ENCODE peak calls at places on chromosomes 5 and 9, in ten cellular contexts. E is ELR, U is left cardiac atrium, V is cardiac fibroblast, H is HAP-1, J is germinal center, C is endothelial cell, P is Panc1, A is glutamatergic neuron, B is T-helper 2 cell. G is an unnamed sample.
A peak's percentile ranks its signal among the peaks of the same experiment; 100 is the strongest.

GRCh38 chr9:124559871-124560270 is 52.7 kb upstream of the NR5A1 start:
- DNase-seq in E (peak; percentile 66), U (no peak), V (peak; percentile 27), H (no peak), J (no peak), C (no peak), P (no peak), A (no peak), B (no peak), G (no peak)

GRCh38 chr5:145847499-145848497 is 12.7 kb upstream of the PRELID2 start:
- DNase-seq in E (peak; percentile 95), U (no peak), V (peak; percentile 90), H (no peak), J (no peak), C (no peak), P (no peak), A (no peak), B (no peak), G (peak; percentile 79)

GRCh38 chr9:97307500-97308163 is at the start of gene CCDC180:
- DNase-seq in E (no peak), U (peak; percentile 51), V (peak; percentile 43), H (no peak), J (no peak), C (no peak), P (no peak), A (no peak), B (no peak), G (no peak)

GRCh38 chr5:135120951-135121350 is 86.9 kb upstream of the PITX1 start:
- DNase-seq in E (no peak), U (no peak), V (no peak), H (no peak), J (no peak), C (peak; percentile 23), P (no peak), A (no peak), B (no peak), G (no peak)

GRCh38 chr5:1770443-1770802 is 29.2 kb downstream of the MRPL36 start:
- DNase-seq in E (no peak), U (no peak), V (no peak), H (no peak), J (no peak), C (no peak), P (no peak), A (no peak), B (no peak), G (no peak)

GRCh38 chr9:88991066-88992030 is at the start of gene S1PR3:
- DNase-seq in E (peak; percentile 68), U (peak; percentile 75), V (peak; percentile 60), H (no peak), J (peak; percentile 13), C (peak; percentile 64), P (no peak), A (peak; percentile 64), B (no peak), G (peak; percentile 80)

GRCh38 chr5:166367391-166367790 is 1924.1 kb upstream of the WWC1 start:
- DNase-seq in E (no peak), U (no peak), V (no peak), H (no peak), J (no peak), C (no peak), P (no peak), A (no peak), B (no peak), G (no peak)

GRCh38 chr9:96453625-96454024 is 3.7 kb downstream of the HABP4 start:
- DNase-seq in E (peak; percentile 62), U (no peak), V (peak; percentile 56), H (peak; percentile 19), J (no peak), C (no peak), P (no peak), A (no peak), B (no peak), G (peak; percentile 72)

GRCh38 chr9:119834064-119834620 is 464.9 kb upstream of the BRINP1 start:
- DNase-seq in E (no peak), U (no peak), V (no peak), H (no peak), J (no peak), C (no peak), P (no peak), A (no peak), B (no peak), G (no peak)